ENCODE peak calls at places on chromosomes 5 and 9, in six cellular contexts. F, O, H, B, C and I are unnamed samples.
A peak's percentile ranks its signal among the peaks of the same experiment; 100 is the strongest.

GRCh38 chr9:3936520-3937235 is 363.2 kb downstream of the GLIS3 start:
- DNase-seq in F (peak; percentile 22), O (no peak), H (no peak), B (no peak), C (no peak), I (no peak)

GRCh38 chr5:92907914-92908606 is 673.0 kb downstream of the NR2F1-AS1 start:
- DNase-seq in F (no peak), O (no peak), H (no peak), B (no peak), C (no peak), I (no peak)

GRCh38 chr9:116100711-116101111 is 52.9 kb upstream of the PAPPA start:
- DNase-seq in F (no peak), O (no peak), H (no peak), B (no peak), C (no peak), I (no peak)

GRCh38 chr9:95494416-95495371 is 22.1 kb downstream of the PTCH1 start:
- DNase-seq in F (peak; percentile 64), O (no peak), H (no peak), B (peak; percentile 81), C (no peak), I (no peak)

GRCh38 chr5:179998485-179998884 is 73.1 kb downstream of the RNF130 start:
- DNase-seq in F (no peak), O (no peak), H (no peak), B (no peak), C (no peak), I (no peak)

GRCh38 chr5:38162625-38163024 is 95.7 kb upstream of the EGFLAM start:
- DNase-seq in F (no peak), O (no peak), H (no peak), B (no peak), C (no peak), I (peak; percentile 13)

GRCh38 chr9:135299651-135300345 is 179.8 kb upstream of the PPP1R26 start:
- DNase-seq in F (no peak), O (no peak), H (no peak), B (no peak), C (no peak), I (no peak)

GRCh38 chr9:37784291-37784639 is 599 bp downstream of the EXOSC3 start:
- DNase-seq in F (no peak), O (no peak), H (no peak), B (no peak), C (peak; percentile 12), I (no peak)

GRCh38 chr5:151684690-151685361 is 1.9 kb downstream of the SPARC start:
- DNase-seq in F (peak; percentile 34), O (peak; percentile 53), H (no peak), B (peak; percentile 87), C (no peak), I (peak; percentile 38)

GRCh38 chr5:96374653-96375052 is 58.4 kb downstream of the PCSK1 start:
- DNase-seq in F (no peak), O (no peak), H (no peak), B (no peak), C (no peak), I (no peak)

GRCh38 chr9:132485454-132485853 is 75.4 kb downstream of the CFAP77 start:
- DNase-seq in F (no peak), O (no peak), H (no peak), B (no peak), C (no peak), I (no peak)

GRCh38 chr9:82133973-82134372 is 145.4 kb downstream of the SPATA31D1 start:
- DNase-seq in F (no peak), O (no peak), H (no peak), B (no peak), C (no peak), I (no peak)

GRCh38 chr9:7777776-7778175 is 21.8 kb downstream of the DMAC1 start:
- DNase-seq in F (no peak), O (no peak), H (no peak), B (no peak), C (no peak), I (no peak)

GRCh38 chr9:126033956-126034355 is 286.8 kb downstream of the PBX3 start:
- DNase-seq in F (no peak), O (no peak), H (no peak), B (no peak), C (no peak), I (no peak)

GRCh38 chr9:25917593-25918426 is 239.6 kb upstream of the TUSC1 start:
- DNase-seq in F (no peak), O (no peak), H (no peak), B (no peak), C (no peak), I (no peak)

GRCh38 chr5:123673107-123673506 is 161.1 kb downstream of the CSNK1G3 start:
- DNase-seq in F (no peak), O (no peak), H (no peak), B (no peak), C (no peak), I (no peak)

GRCh38 chr5:157912621-157913325 is 53.8 kb upstream of the CLINT1 start:
- DNase-seq in F (peak; percentile 16), O (peak; percentile 21), H (no peak), B (no peak), C (no peak), I (no peak)

GRCh38 chr9:36974731-36975130 is 59.3 kb downstream of the PAX5 start:
- DNase-seq in F (no peak), O (no peak), H (no peak), B (no peak), C (no peak), I (no peak)

GRCh38 chr5:148381906-148382305 is 1.9 kb upstream of the FBXO38 start:
- DNase-seq in F (no peak), O (no peak), H (no peak), B (no peak), C (no peak), I (no peak)

GRCh38 chr5:5497132-5497748 is 74.8 kb downstream of the ICE1 start:
- DNase-seq in F (peak; percentile 32), O (no peak), H (no peak), B (peak; percentile 77), C (peak; percentile 54), I (peak; percentile 76)

GRCh38 chr5:115348175-115348574 is 51.7 kb upstream of the CCDC112 start:
- DNase-seq in F (no peak), O (no peak), H (no peak), B (no peak), C (no peak), I (no peak)

GRCh38 chr5:176619203-176619568 is 9.2 kb upstream of the GPRIN1 start:
- DNase-seq in F (peak; percentile 69), O (peak; percentile 23), H (no peak), B (no peak), C (peak; percentile 84), I (peak; percentile 80)

GRCh38 chr9:110030632-110031031 is 177.3 kb downstream of the C9orf152 start:
- DNase-seq in F (no peak), O (no peak), H (no peak), B (no peak), C (no peak), I (no peak)

GRCh38 chr9:14215614-14216013 is 98.3 kb downstream of the NFIB start:
- DNase-seq in F (no peak), O (no peak), H (no peak), B (no peak), C (no peak), I (no peak)

GRCh38 chr5:107868994-107869393 is 198.3 kb upstream of the EFNA5 start:
- DNase-seq in F (no peak), O (no peak), H (no peak), B (no peak), C (no peak), I (no peak)

GRCh38 chr5:77133061-77133758 is 46.1 kb upstream of the ZBED3 start:
- DNase-seq in F (peak; percentile 68), O (peak; percentile 52), H (peak; percentile 13), B (peak; percentile 82), C (peak; percentile 84), I (peak; percentile 67)

GRCh38 chr9:134563397-134563796 is 78.2 kb upstream of the COL5A1 start:
- DNase-seq in F (no peak), O (no peak), H (no peak), B (peak; percentile 17), C (no peak), I (no peak)

GRCh38 chr9:91059713-91060112 is 258.1 kb downstream of the SYK start:
- DNase-seq in F (no peak), O (no peak), H (no peak), B (no peak), C (no peak), I (no peak)

GRCh38 chr9:89473762-89474469 is 24.0 kb downstream of the SEMA4D start:
- DNase-seq in F (no peak), O (no peak), H (no peak), B (peak; percentile 28), C (no peak), I (no peak)

GRCh38 chr5:51382759-51383493 is at the start of gene ISL1:
- DNase-seq in F (peak; percentile 69), O (no peak), H (no peak), B (peak; percentile 90), C (peak; percentile 21), I (no peak)

GRCh38 chr9:99129091-99129490 is 24.2 kb downstream of the TGFBR1 start:
- DNase-seq in F (no peak), O (no peak), H (no peak), B (no peak), C (no peak), I (no peak)

GRCh38 chr5:159907689-159908088 is 8.6 kb upstream of the ADRA1B start:
- DNase-seq in F (no peak), O (no peak), H (no peak), B (no peak), C (no peak), I (no peak)

GRCh38 chr5:173633304-173633703 is 16.9 kb upstream of the BOD1 start:
- DNase-seq in F (no peak), O (no peak), H (no peak), B (no peak), C (no peak), I (no peak)

GRCh38 chr9:124190761-124191160 is 67.0 kb upstream of the NEK6 start:
- DNase-seq in F (no peak), O (no peak), H (no peak), B (peak; percentile 73), C (no peak), I (no peak)
- TF ChIP-seq POLR2A in F (no peak), O (no peak), H (no peak), B (no peak), C (no peak), I (no peak)

DNA sequence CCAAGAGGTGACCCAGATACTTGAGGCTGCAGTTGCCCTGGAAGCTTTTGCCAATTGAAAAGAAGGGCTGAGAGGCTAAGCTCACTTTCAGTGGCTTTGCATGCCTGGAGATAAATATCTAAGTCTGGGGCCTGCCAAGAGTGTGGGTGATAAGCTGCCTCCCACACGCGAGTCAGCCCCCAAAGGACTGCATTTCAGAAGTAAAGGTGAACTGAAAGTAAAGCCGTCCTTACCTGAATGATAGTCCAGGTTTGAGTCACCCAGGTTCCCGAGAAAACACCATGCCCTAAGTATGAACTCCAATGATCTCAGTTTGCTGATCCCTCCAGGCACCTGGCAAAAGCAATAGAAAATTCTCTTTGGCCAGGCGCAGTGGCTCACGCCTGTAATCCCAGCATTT is 22.5 kb upstream of the N4BP3 start:
- DNase-seq in F (no peak), O (no peak), H (no peak), B (no peak), C (no peak), I (no peak)
- TF ChIP-seq POLR2A in F (no peak), O (no peak), H (no peak), B (no peak), C (no peak), I (no peak)

GRCh38 chr5:109688999-109689739 is 558 bp upstream of the MAN2A1 start:
- DNase-seq in F (peak; percentile 91), O (peak; percentile 76), H (peak; percentile 15), B (peak; percentile 92), C (peak; percentile 66), I (peak; percentile 74)
- TF ChIP-seq POLR2A in F (peak; percentile 95), O (peak; percentile 39), H (peak; percentile 88), B (peak; percentile 86), C (peak; percentile 65), I (peak; percentile 58)

GRCh38 chr9:34611811-34612787 is at the start of gene RPP25L:
- DNase-seq in F (peak; percentile 87), O (peak; percentile 67), H (peak; percentile 55), B (peak; percentile 94), C (peak; percentile 86), I (peak; percentile 79)
- TF ChIP-seq POLR2A in F (peak; percentile 75), O (peak; percentile 53), H (peak; percentile 78), B (peak; percentile 76), C (peak; percentile 90), I (peak; percentile 65)